ENCODE peak calls at places on chromosomes 2 and 18, in four cellular contexts. One of them, this sample, is unnamed.

GRCh38 chr2:226873051-226873620 is 37.3 kb downstream of the RHBDD1 start:
- DNase-seq in sciatic nerve: no peak
- DNase-seq in CD8-positive, alpha-beta memory T cell: no peak
- DNase-seq in spleen: no peak
- DNase-seq in this sample: no peak

GRCh38 chr2:19971691-19972090 is 18.2 kb downstream of the WDR35 start:
- DNase-seq in sciatic nerve: no peak
- DNase-seq in CD8-positive, alpha-beta memory T cell: no peak
- DNase-seq in spleen: no peak
- DNase-seq in this sample: no peak

GRCh38 chr2:75466708-75467311 is 93.9 kb downstream of the EVA1A start:
- DNase-seq in sciatic nerve: no peak
- DNase-seq in CD8-positive, alpha-beta memory T cell: no peak
- DNase-seq in spleen: no peak
- DNase-seq in this sample: no peak

GRCh38 chr2:15744820-15745219 is 153.2 kb downstream of the DDX1 start:
- DNase-seq in sciatic nerve: no peak
- DNase-seq in CD8-positive, alpha-beta memory T cell: no peak
- DNase-seq in spleen: no peak
- DNase-seq in this sample: no peak

GRCh38 chr18:79518683-79519128 is 123.0 kb downstream of the NFATC1 start:
- DNase-seq in sciatic nerve: peak; percentile 51
- DNase-seq in CD8-positive, alpha-beta memory T cell: no peak
- DNase-seq in spleen: peak; percentile 63
- DNase-seq in this sample: peak; percentile 19

GRCh38 chr2:214649440-214650205 is 159.9 kb downstream of the BARD1 start:
- DNase-seq in sciatic nerve: no peak
- DNase-seq in CD8-positive, alpha-beta memory T cell: no peak
- DNase-seq in spleen: no peak
- DNase-seq in this sample: no peak

GRCh38 chr2:162197095-162197825 is 45.2 kb upstream of the GCG start:
- DNase-seq in sciatic nerve: no peak
- DNase-seq in CD8-positive, alpha-beta memory T cell: no peak
- DNase-seq in spleen: no peak
- DNase-seq in this sample: no peak

GRCh38 chr2:222903234-222904220 is 42.7 kb downstream of the ACSL3 start:
- DNase-seq in sciatic nerve: no peak
- DNase-seq in CD8-positive, alpha-beta memory T cell: no peak
- DNase-seq in spleen: no peak
- DNase-seq in this sample: no peak

GRCh38 chr2:170250584-170250983 is 72.6 kb downstream of the MYO3B start:
- DNase-seq in sciatic nerve: no peak
- DNase-seq in CD8-positive, alpha-beta memory T cell: no peak
- DNase-seq in spleen: no peak
- DNase-seq in this sample: no peak

GRCh38 chr2:25252291-25253152 is 84.1 kb upstream of the POMC start:
- DNase-seq in sciatic nerve: peak; percentile 78
- DNase-seq in CD8-positive, alpha-beta memory T cell: peak; percentile 43
- DNase-seq in spleen: peak; percentile 91
- DNase-seq in this sample: peak; percentile 76

GRCh38 chr18:75208055-75208835 is 694 bp downstream of the PTGR3 start:
- DNase-seq in sciatic nerve: peak; percentile 73
- DNase-seq in CD8-positive, alpha-beta memory T cell: peak; percentile 33
- DNase-seq in spleen: peak; percentile 89
- DNase-seq in this sample: peak; percentile 83

GRCh38 chr2:234245945-234246344 is 195.4 kb downstream of the SPP2 start:
- DNase-seq in sciatic nerve: no peak
- DNase-seq in CD8-positive, alpha-beta memory T cell: no peak
- DNase-seq in spleen: no peak
- DNase-seq in this sample: no peak

GRCh38 chr2:105912081-105912480 is 167.4 kb downstream of the NCK2 start:
- DNase-seq in sciatic nerve: no peak
- DNase-seq in CD8-positive, alpha-beta memory T cell: no peak
- DNase-seq in spleen: no peak
- DNase-seq in this sample: no peak